ENCODE peak calls at places on chromosome 21, in four cellular contexts. One of them, this sample, is unnamed.

GRCh38 chr21:31180256-31181088 is 142.2 kb upstream of the KRTAP19-8 start:
- DNase-seq in pancreas: no peak
- DNase-seq in fibroblast of the aortic adventitia: peak
- DNase-seq in fibroblast of pulmonary artery: peak
- DNase-seq in this sample: no peak

GRCh38 chr21:28126521-28127317 is 866.0 kb downstream of the LTN1 start:
- DNase-seq in pancreas: no peak
- DNase-seq in fibroblast of the aortic adventitia: peak
- DNase-seq in fibroblast of pulmonary artery: no peak
- DNase-seq in this sample: no peak

GRCh38 chr21:44903689-44904088 is 17.0 kb downstream of the ITGB2 start:
- DNase-seq in pancreas: no peak
- DNase-seq in fibroblast of the aortic adventitia: no peak
- DNase-seq in fibroblast of pulmonary artery: no peak
- DNase-seq in this sample: no peak

GRCh38 chr21:28018741-28019669 is 973.7 kb downstream of the LTN1 start:
- DNase-seq in pancreas: peak
- DNase-seq in fibroblast of the aortic adventitia: no peak
- DNase-seq in fibroblast of pulmonary artery: no peak
- DNase-seq in this sample: no peak

GRCh38 chr21:14559144-14559543 is 13.0 kb upstream of the SAMSN1 start:
- DNase-seq in pancreas: no peak
- DNase-seq in fibroblast of the aortic adventitia: no peak
- DNase-seq in fibroblast of pulmonary artery: no peak
- DNase-seq in this sample: no peak

GRCh38 chr21:44926364-44927101 is 5.8 kb upstream of the ITGB2 start:
- DNase-seq in pancreas: no peak
- DNase-seq in fibroblast of the aortic adventitia: peak
- DNase-seq in fibroblast of pulmonary artery: no peak
- DNase-seq in this sample: peak

GRCh38 chr21:27426196-27426595 is 459.3 kb upstream of the ADAMTS5 start:
- DNase-seq in pancreas: no peak
- DNase-seq in fibroblast of the aortic adventitia: no peak
- DNase-seq in fibroblast of pulmonary artery: no peak
- DNase-seq in this sample: no peak

GRCh38 chr21:31524140-31524539 is 135.4 kb upstream of the SOD1 start:
- DNase-seq in pancreas: no peak
- DNase-seq in fibroblast of the aortic adventitia: no peak
- DNase-seq in fibroblast of pulmonary artery: no peak
- DNase-seq in this sample: no peak

GRCh38 chr21:17730782-17731181 is 88.4 kb downstream of the C21orf91 start:
- DNase-seq in pancreas: no peak
- DNase-seq in fibroblast of the aortic adventitia: no peak
- DNase-seq in fibroblast of pulmonary artery: peak
- DNase-seq in this sample: no peak

GRCh38 chr21:26405071-26405470 is 168.0 kb downstream of the CYYR1 start:
- DNase-seq in pancreas: no peak
- DNase-seq in fibroblast of the aortic adventitia: peak
- DNase-seq in fibroblast of pulmonary artery: peak
- DNase-seq in this sample: no peak

GRCh38 chr21:33076600-33077329 is 6.8 kb downstream of the OLIG1 start:
- DNase-seq in pancreas: no peak
- DNase-seq in fibroblast of the aortic adventitia: no peak
- DNase-seq in fibroblast of pulmonary artery: no peak
- DNase-seq in this sample: no peak

GRCh38 chr21:18547347-18547746 is 143.8 kb upstream of the TMPRSS15 start:
- DNase-seq in pancreas: no peak
- DNase-seq in fibroblast of the aortic adventitia: no peak
- DNase-seq in fibroblast of pulmonary artery: no peak
- DNase-seq in this sample: no peak

GRCh38 chr21:23853796-23854379 is 1753.4 kb downstream of the MRPL39 start:
- DNase-seq in pancreas: no peak
- DNase-seq in fibroblast of the aortic adventitia: peak
- DNase-seq in fibroblast of pulmonary artery: peak
- DNase-seq in this sample: no peak

GRCh38 chr21:14448784-14449183 is 65.8 kb upstream of the HSPA13 start:
- DNase-seq in pancreas: no peak
- DNase-seq in fibroblast of the aortic adventitia: no peak
- DNase-seq in fibroblast of pulmonary artery: no peak
- DNase-seq in this sample: no peak

GRCh38 chr21:8991968-8992621 is 1529.3 kb upstream of the TPTE start:
- DNase-seq in pancreas: no peak
- DNase-seq in fibroblast of the aortic adventitia: no peak
- DNase-seq in fibroblast of pulmonary artery: no peak
- DNase-seq in this sample: no peak

GRCh38 chr21:31184462-31184861 is 146.2 kb upstream of the KRTAP19-8 start:
- DNase-seq in pancreas: no peak
- DNase-seq in fibroblast of the aortic adventitia: no peak
- DNase-seq in fibroblast of pulmonary artery: no peak
- DNase-seq in this sample: no peak

GRCh38 chr21:33040215-33040614 is 14.5 kb downstream of the OLIG2 start:
- DNase-seq in pancreas: no peak
- DNase-seq in fibroblast of the aortic adventitia: no peak
- DNase-seq in fibroblast of pulmonary artery: no peak
- DNase-seq in this sample: no peak

GRCh38 chr21:32516729-32517649 is 68.3 kb downstream of the TCP10L start:
- DNase-seq in pancreas: no peak
- DNase-seq in fibroblast of the aortic adventitia: peak
- DNase-seq in fibroblast of pulmonary artery: peak
- DNase-seq in this sample: peak

GRCh38 chr21:26227146-26227545 is 56.6 kb upstream of the APP start:
- DNase-seq in pancreas: no peak
- DNase-seq in fibroblast of the aortic adventitia: no peak
- DNase-seq in fibroblast of pulmonary artery: no peak
- DNase-seq in this sample: no peak

GRCh38 chr21:31370893-31371652 is 27.0 kb upstream of the TIAM1 start:
- DNase-seq in pancreas: no peak
- DNase-seq in fibroblast of the aortic adventitia: peak
- DNase-seq in fibroblast of pulmonary artery: peak
- DNase-seq in this sample: peak

GRCh38 chr21:28016571-28016970 is 976.1 kb downstream of the LTN1 start:
- DNase-seq in pancreas: no peak
- DNase-seq in fibroblast of the aortic adventitia: peak
- DNase-seq in fibroblast of pulmonary artery: no peak
- DNase-seq in this sample: no peak

GRCh38 chr21:37550618-37551405 is 184.2 kb downstream of the DYRK1A start:
- DNase-seq in pancreas: no peak
- DNase-seq in fibroblast of the aortic adventitia: no peak
- DNase-seq in fibroblast of pulmonary artery: no peak
- DNase-seq in this sample: no peak

GRCh38 chr21:26587621-26588260 is 14.7 kb upstream of the CYYR1 start:
- DNase-seq in pancreas: no peak
- DNase-seq in fibroblast of the aortic adventitia: peak
- DNase-seq in fibroblast of pulmonary artery: peak
- DNase-seq in this sample: peak

GRCh38 chr21:44958471-44959191 is 18.8 kb downstream of the SLX9 start:
- DNase-seq in pancreas: peak
- DNase-seq in fibroblast of the aortic adventitia: peak
- DNase-seq in fibroblast of pulmonary artery: peak
- DNase-seq in this sample: peak

GRCh38 chr21:37522641-37523295 is 156.2 kb downstream of the DYRK1A start:
- DNase-seq in pancreas: no peak
- DNase-seq in fibroblast of the aortic adventitia: no peak
- DNase-seq in fibroblast of pulmonary artery: no peak
- DNase-seq in this sample: no peak

GRCh38 chr21:31730687-31731111 is 1.2 kb downstream of the SCAF4 start:
- DNase-seq in pancreas: no peak
- DNase-seq in fibroblast of the aortic adventitia: peak
- DNase-seq in fibroblast of pulmonary artery: peak
- DNase-seq in this sample: no peak

GRCh38 chr21:20739421-20739820 is 258.8 kb upstream of the NCAM2 start:
- DNase-seq in pancreas: no peak
- DNase-seq in fibroblast of the aortic adventitia: no peak
- DNase-seq in fibroblast of pulmonary artery: no peak
- DNase-seq in this sample: no peak

GRCh38 chr21:26124421-26124833 is 46.1 kb downstream of the APP start:
- DNase-seq in pancreas: no peak
- DNase-seq in fibroblast of the aortic adventitia: peak
- DNase-seq in fibroblast of pulmonary artery: peak
- DNase-seq in this sample: no peak

GRCh38 chr21:31110430-31110829 is 72.2 kb upstream of the KRTAP19-8 start:
- DNase-seq in pancreas: no peak
- DNase-seq in fibroblast of the aortic adventitia: no peak
- DNase-seq in fibroblast of pulmonary artery: no peak
- DNase-seq in this sample: no peak

GRCh38 chr21:28104346-28104745 is 888.3 kb downstream of the LTN1 start:
- DNase-seq in pancreas: no peak
- DNase-seq in fibroblast of the aortic adventitia: no peak
- DNase-seq in fibroblast of pulmonary artery: no peak
- DNase-seq in this sample: no peak

GRCh38 chr21:33109574-33110339 is 39.8 kb downstream of the OLIG1 start:
- DNase-seq in pancreas: no peak
- DNase-seq in fibroblast of the aortic adventitia: no peak
- DNase-seq in fibroblast of pulmonary artery: no peak
- DNase-seq in this sample: no peak

GRCh38 chr21:44920694-44921604 is at the start of gene ITGB2:
- DNase-seq in pancreas: no peak
- DNase-seq in fibroblast of the aortic adventitia: no peak
- DNase-seq in fibroblast of pulmonary artery: no peak
- DNase-seq in this sample: no peak

DNA sequence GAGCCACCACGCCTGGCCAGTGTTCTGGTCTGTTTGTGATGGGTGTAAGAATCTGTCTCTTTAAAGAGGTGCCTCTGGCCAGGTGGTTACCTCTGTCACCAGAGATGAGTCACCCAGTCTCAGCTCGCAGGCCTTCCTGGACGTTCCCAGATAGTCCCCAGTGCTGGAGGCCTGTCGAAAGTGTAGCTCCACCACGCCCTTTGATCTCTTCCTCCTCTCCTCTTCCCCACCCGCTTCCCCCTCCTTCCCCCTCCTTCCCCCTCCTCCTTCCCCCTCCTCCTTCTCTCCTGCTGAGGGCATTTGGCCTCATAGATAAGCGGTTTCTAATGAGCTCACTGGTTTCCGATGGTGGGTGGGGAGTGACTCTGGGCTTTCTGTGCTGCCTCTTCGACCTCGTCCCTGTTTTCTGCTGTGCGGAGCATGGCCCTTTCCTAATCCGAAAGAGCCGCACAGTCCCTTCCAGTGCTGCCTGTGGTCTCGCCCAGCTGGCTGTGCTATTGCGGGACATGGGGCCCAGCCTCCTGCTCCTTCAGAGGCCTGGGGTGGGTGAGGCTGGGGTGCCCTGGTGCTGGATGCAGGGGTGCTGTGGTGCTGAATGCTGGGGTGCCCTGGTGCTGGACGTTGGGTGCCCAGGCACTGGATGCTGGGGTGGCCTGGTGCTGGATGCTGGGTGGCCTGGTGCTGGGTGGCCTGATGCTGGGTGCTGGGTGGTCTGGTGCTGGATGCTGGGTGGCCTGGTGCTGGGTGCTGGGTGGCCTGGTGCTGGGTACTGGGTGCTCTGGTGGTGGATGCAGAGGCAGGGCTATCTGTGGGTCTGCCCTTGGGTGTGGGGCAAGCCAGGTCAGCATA is 19.2 kb downstream of the AGPAT3 start:
- DNase-seq in pancreas: peak
- DNase-seq in fibroblast of the aortic adventitia: peak
- DNase-seq in fibroblast of pulmonary artery: peak
- DNase-seq in this sample: no peak
- H3K4me3 ChIP-seq in pancreas: no peak
- H3K4me3 ChIP-seq in fibroblast of the aortic adventitia: no peak
- H3K4me3 ChIP-seq in fibroblast of pulmonary artery: no peak
- H3K4me3 ChIP-seq in this sample: no peak

DNA sequence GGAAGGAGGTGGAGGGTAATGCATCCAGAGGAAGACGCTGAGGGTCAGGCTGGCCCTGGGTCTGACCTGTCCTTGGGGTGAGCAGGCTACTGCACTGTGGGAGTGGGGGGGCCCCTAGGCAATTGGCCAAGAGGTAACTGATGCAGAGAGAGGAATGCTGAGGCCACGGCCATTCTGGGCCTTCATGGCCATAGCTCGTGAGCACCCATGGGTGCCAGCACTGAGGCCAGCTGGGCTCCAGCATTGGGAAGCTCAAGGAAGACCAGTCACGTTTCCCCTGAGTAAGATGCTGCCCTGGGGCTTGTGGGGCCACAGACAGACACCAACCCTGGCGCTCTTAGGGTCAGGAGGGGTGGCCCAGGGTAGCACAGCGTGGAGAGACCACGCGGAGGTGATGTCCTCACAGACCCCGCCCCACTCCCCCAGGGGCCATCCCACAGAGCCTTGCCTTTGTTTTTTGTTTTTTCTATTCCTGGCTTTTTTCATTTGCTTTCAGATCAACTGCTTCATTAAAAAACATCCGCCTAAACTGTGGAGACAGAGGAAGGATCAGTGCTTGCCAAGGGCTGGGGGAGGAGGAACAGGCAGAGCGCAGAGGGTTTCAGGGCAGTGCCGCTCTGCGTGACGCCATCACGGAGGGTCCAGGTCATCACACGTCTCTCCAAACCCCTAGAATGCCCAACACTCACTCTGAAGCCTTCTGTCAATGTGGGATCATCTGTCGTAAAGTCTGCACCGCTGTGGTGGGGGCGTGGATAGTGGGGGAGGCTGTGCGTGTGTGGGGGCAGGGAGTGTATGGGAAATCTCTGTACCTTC is 61.1 kb downstream of the SIK1 start:
- DNase-seq in pancreas: no peak
- DNase-seq in fibroblast of the aortic adventitia: no peak
- DNase-seq in fibroblast of pulmonary artery: peak
- DNase-seq in this sample: no peak
- TF ChIP-seq CTCF in pancreas: no peak
- TF ChIP-seq CTCF in fibroblast of the aortic adventitia: no peak
- TF ChIP-seq CTCF in fibroblast of pulmonary artery: no peak
- TF ChIP-seq CTCF in this sample: no peak

GRCh38 chr21:30042443-30042842 is 102.6 kb upstream of the GRIK1 start:
- DNase-seq in pancreas: no peak
- DNase-seq in fibroblast of the aortic adventitia: no peak
- DNase-seq in fibroblast of pulmonary artery: no peak
- DNase-seq in this sample: no peak
- H3K4me3 ChIP-seq in pancreas: no peak
- H3K4me3 ChIP-seq in fibroblast of the aortic adventitia: no peak
- H3K4me3 ChIP-seq in fibroblast of pulmonary artery: no peak
- H3K4me3 ChIP-seq in this sample: no peak

DNA sequence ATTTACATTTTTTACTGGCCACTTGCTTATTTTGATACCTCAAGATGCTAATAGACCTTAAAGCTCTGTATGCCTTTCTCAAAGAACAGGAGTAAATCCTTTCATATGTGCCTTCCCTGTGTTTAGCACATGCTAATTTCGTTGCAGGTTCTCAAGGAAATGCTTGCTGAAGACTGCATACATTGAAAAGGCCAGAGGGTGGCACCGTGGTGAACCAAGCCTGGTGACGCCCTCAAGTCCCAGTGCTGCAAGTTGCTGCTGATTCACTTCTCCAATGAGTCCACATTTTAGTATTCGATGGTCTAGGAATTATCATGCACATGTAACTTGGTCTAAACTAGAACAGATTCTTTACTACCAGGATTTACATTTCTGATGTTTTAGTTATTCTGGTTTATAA is 94.1 kb downstream of the CLDN17 start:
- DNase-seq in pancreas: no peak
- DNase-seq in fibroblast of the aortic adventitia: peak
- DNase-seq in fibroblast of pulmonary artery: peak
- DNase-seq in this sample: no peak
- TF ChIP-seq CTCF in pancreas: no peak
- TF ChIP-seq CTCF in fibroblast of the aortic adventitia: peak
- TF ChIP-seq CTCF in fibroblast of pulmonary artery: peak
- TF ChIP-seq CTCF in this sample: no peak